ENCODE peak calls at places on chromosome 5, in five cellular contexts. Q is hepatocyte, V is cardiac fibroblast, W is aorta, N is foreskin fibroblast. K is an unnamed sample.

GRCh38 chr5:93677344-93678021 is 63.9 kb downstream of the POU5F2 start:
- DNase-seq in V (peak), N (peak), Q (peak), W (no peak), K (no peak)

GRCh38 chr5:170362625-170363024 is 26.5 kb downstream of the KCNMB1 start:
- DNase-seq in W (no peak), V (no peak), Q (no peak), N (no peak), K (no peak)

GRCh38 chr5:147055850-147056523 is 177.4 kb upstream of the PPP2R2B start:
- DNase-seq in W (no peak), Q (no peak), N (no peak), V (no peak), K (no peak)

GRCh38 chr5:173689171-173689676 is 72.8 kb upstream of the BOD1 start:
- DNase-seq in Q (peak), W (no peak), N (no peak), V (no peak), K (no peak)

GRCh38 chr5:14776640-14777039 is 94.9 kb downstream of the ANKH start:
- DNase-seq in N (no peak), V (no peak), Q (no peak), W (no peak), K (no peak)

GRCh38 chr5:157866536-157866935 is 7.6 kb upstream of the CLINT1 start:
- DNase-seq in Q (peak), W (no peak), V (no peak), N (no peak), K (no peak)

GRCh38 chr5:67166460-67166871 is 30.1 kb downstream of the CD180 start:
- DNase-seq in W (peak), V (no peak), Q (no peak), N (no peak), K (no peak)

GRCh38 chr5:53856491-53856890 is 296.1 kb downstream of the NDUFS4 start:
- DNase-seq in N (no peak), V (no peak), Q (no peak), W (no peak), K (no peak)

GRCh38 chr5:174008922-174009321 is 20.0 kb downstream of the C5orf47 start:
- DNase-seq in Q (no peak), V (no peak), W (no peak), N (no peak), K (no peak)

GRCh38 chr5:68554566-68555279 is 339.2 kb downstream of the PIK3R1 start:
- DNase-seq in V (peak), W (peak), N (peak), Q (peak), K (no peak)

GRCh38 chr5:140251527-140251973 is 51.4 kb downstream of the PFDN1 start:
- DNase-seq in N (peak), W (no peak), Q (no peak), V (peak), K (peak)

GRCh38 chr5:138337685-138338410 is at the start of gene FAM53C:
- DNase-seq in W (peak), Q (peak), N (peak), V (peak), K (peak)

GRCh38 chr5:150333400-150333799 is 24.1 kb upstream of the TCOF1 start:
- DNase-seq in W (no peak), N (no peak), V (no peak), Q (no peak), K (no peak)

GRCh38 chr5:55223219-55223987 is 3.7 kb downstream of the MCIDAS start:
- DNase-seq in W (no peak), N (no peak), V (no peak), Q (peak), K (no peak)

GRCh38 chr5:109703827-109704226 is 14.1 kb downstream of the MAN2A1 start:
- DNase-seq in W (no peak), V (no peak), Q (no peak), N (no peak), K (no peak)

GRCh38 chr5:173032730-173033129 is 23.4 kb upstream of the CREBRF start:
- DNase-seq in Q (no peak), N (no peak), W (no peak), V (no peak), K (no peak)

GRCh38 chr5:88786217-88786560 is 96.8 kb downstream of the MEF2C start:
- DNase-seq in N (no peak), Q (peak), W (no peak), V (peak), K (no peak)

GRCh38 chr5:173327084-173327947 is 898 bp downstream of the STC2 start:
- DNase-seq in N (no peak), Q (peak), W (no peak), V (peak), K (no peak)

GRCh38 chr5:74576941-74577456 is 63.5 kb downstream of the ENC1 start:
- DNase-seq in V (peak), Q (no peak), W (no peak), N (peak), K (peak)

GRCh38 chr5:102865510-102866314 is 110.6 kb downstream of the PAM start:
- DNase-seq in W (peak), V (peak), Q (peak), N (peak), K (no peak)

GRCh38 chr5:145854651-145855258 is 18.1 kb downstream of the GRXCR2 start:
- DNase-seq in N (peak), W (no peak), Q (peak), V (peak), K (peak)

GRCh38 chr5:67870662-67871061 is 344.9 kb upstream of the PIK3R1 start:
- DNase-seq in Q (no peak), N (peak), V (no peak), W (no peak), K (no peak)

GRCh38 chr5:83331842-83332241 is 139.7 kb upstream of the VCAN start:
- DNase-seq in W (no peak), V (no peak), Q (no peak), N (peak), K (no peak)

GRCh38 chr5:140571105-140571504 is 6.5 kb downstream of the SLC35A4 start:
- DNase-seq in N (no peak), Q (no peak), W (no peak), V (no peak), K (no peak)

GRCh38 chr5:92268343-92268742 is 885.2 kb upstream of the ARRDC3 start:
- DNase-seq in Q (no peak), N (no peak), V (no peak), W (no peak), K (no peak)

GRCh38 chr5:2534251-2534650 is 217.2 kb downstream of the IRX2 start:
- DNase-seq in W (no peak), N (no peak), V (no peak), Q (no peak), K (no peak)

GRCh38 chr5:56585973-56586740 is 229.2 kb upstream of the MAP3K1 start:
- DNase-seq in N (no peak), W (no peak), V (peak), Q (peak), K (peak)

GRCh38 chr5:180642181-180643140 is 6.9 kb downstream of the FLT4 start:
- DNase-seq in V (no peak), W (peak), N (no peak), Q (no peak), K (no peak)

GRCh38 chr5:72957337-72957736 is 1.5 kb downstream of the FCHO2 start:
- DNase-seq in Q (no peak), V (no peak), N (no peak), W (no peak), K (no peak)
- H3K4me3 ChIP-seq in Q (peak), V (peak), N (peak), W (peak), K (no peak)

GRCh38 chr5:43483210-43484048 is at the start of gene TMEM267:
- DNase-seq in N (peak), W (peak), Q (peak), V (peak), K (peak)

GRCh38 chr5:43485406-43485805 is 1.7 kb upstream of the TMEM267 start:
- DNase-seq in N (peak), V (peak), Q (peak), W (no peak), K (no peak)

GRCh38 chr5:43484049-43484849 is 584 bp upstream of the TMEM267 start:
- DNase-seq in Q (peak), N (peak), V (peak), W (peak), K (peak)

GRCh38 chr5:43486353-43486752 is 2.7 kb upstream of the TMEM267 start:
- DNase-seq in Q (no peak), N (no peak), W (no peak), V (no peak), K (no peak)

GRCh38 chr5:43482490-43483064 is 1.1 kb downstream of the TMEM267 start:
- DNase-seq in N (peak), Q (no peak), V (peak), W (no peak), K (no peak)
- H3K4me3 ChIP-seq in N (peak), Q (peak), V (peak), W (peak), K (peak)

DNA sequence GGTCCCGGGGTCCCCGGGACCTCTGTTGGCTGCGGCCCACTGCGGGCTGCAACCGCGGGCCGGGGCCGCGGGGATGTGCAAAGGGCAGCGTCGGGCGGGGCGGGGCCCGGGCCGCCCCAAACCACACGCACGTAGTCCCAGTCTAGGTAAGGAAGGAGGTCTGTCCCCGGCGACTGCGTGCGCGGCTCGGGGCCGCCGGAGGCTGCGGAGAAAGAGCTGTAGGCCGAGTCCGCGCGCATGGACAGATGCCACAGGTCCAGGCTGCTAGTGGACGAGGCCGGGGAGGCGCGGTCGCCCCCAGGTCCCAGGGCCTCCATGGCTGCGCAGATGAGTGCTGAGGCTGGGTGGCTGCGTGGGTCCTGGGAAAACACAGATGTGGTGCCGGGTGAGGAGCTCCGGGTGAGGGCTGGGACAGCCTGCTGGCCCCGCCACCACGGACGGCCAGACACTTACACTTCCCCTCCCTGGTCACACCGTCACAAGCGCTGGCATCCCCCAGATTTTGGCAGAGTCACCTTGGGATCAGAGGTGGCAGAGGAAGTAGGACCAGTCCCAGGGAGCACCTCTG is 4.5 kb downstream of the SHROOM1 start:
- DNase-seq in Q (no peak), W (no peak), V (no peak), N (no peak), K (no peak)
- H3K4me3 ChIP-seq in Q (no peak), W (no peak), V (no peak), N (no peak), K (no peak)

GRCh38 chr5:133930824-133931111 is 37.7 kb downstream of the C5orf15 start:
- DNase-seq in N (no peak), W (no peak), Q (no peak), V (no peak), K (no peak)
- H3K4me3 ChIP-seq in N (no peak), W (no peak), Q (no peak), V (no peak), K (no peak)

DNA sequence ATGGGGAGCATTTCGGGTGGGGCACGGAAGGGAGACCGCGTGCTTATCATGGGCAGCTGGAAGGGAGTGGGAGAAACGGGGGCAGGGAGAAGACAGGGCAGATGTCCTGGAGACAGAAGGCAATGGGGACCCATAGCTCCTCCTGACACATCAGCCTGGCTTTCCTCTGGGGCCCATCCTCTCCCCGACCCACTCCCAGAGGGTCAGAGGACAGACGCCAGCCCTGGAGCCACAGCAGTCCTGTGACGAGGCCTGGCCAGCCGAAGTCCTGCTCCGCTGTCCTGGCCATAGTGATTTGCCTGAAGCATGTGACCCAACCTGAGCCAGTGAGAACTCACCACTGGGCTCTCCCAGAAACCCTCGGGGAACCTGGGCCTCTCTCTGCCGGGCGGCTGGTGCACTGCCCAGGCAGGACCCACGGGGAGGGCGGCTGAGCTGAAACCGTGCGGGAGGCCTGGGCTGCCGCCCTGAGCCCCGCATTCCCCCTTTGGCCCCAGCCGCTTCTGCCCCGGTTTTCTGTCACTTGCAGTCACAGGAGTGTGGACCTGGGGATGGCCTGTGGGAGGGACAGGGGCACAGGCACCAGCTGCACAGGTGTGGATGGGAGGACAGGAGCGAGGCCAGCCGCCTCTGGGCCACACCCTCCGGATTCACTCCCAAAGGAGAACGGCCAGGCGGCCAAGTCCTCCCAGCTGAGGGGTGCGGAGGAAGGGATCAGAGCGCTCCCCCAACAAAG is 19.8 kb downstream of the ADAMTS2 start:
- DNase-seq in V (no peak), Q (no peak), W (peak), N (no peak), K (no peak)
- H3K4me3 ChIP-seq in V (no peak), Q (no peak), W (no peak), N (no peak), K (no peak)

GRCh38 chr5:10306114-10306513 is 1.6 kb downstream of the CMBL start:
- DNase-seq in Q (no peak), V (no peak), N (no peak), W (no peak), K (no peak)
- H3K4me3 ChIP-seq in Q (no peak), V (no peak), N (peak), W (no peak), K (no peak)

DNA sequence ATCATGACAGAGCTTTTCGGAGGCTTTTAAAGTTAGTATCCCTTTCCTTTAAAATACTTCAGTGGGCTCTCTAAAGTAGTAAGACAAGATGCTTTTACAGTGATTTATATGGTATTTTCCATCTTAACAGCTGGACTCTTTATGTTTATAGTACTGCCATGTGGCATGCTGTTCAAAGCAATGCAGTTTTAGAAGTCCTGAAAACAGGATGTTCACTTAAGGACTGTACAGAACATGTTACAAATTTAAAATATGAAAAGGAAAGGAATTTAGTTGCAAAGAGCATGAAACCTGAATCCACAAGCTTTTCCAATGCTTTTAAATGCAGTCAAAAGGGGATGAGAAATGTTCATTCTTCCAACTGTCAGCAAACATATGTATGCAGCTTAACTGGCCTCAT is 580.3 kb downstream of the EFNA5 start:
- DNase-seq in V (no peak), Q (peak), N (no peak), W (no peak), K (no peak)
- H3K4me3 ChIP-seq in V (no peak), Q (no peak), N (no peak), W (no peak), K (no peak)